ENCODE peak calls at places on chromosomes 13 and 19, in ten cellular contexts. One of them, this sample, is unnamed. For H3K4me1, the result is how much of the 10 kb centered on the place peaks cover.

GRCh38 chr13:29886446-29886845 is 36.0 kb upstream of the UBL3 start:
- DNase-seq in adrenal gland: no peak
- DNase-seq in neuronal stem cell: no peak
- DNase-seq in lower lobe of right lung: no peak
- DNase-seq in heart left ventricle: no peak
- DNase-seq in cardiac muscle cell: no peak
- DNase-seq in heart right ventricle: no peak
- DNase-seq in small intestine: no peak
- DNase-seq in right lobe of liver: no peak
- DNase-seq in pancreas: no peak
- DNase-seq in this sample: no peak

GRCh38 chr13:41813426-41813825 is 147.5 kb downstream of the VWA8 start:
- DNase-seq in right lobe of liver: no peak
- DNase-seq in cardiac muscle cell: no peak
- DNase-seq in heart left ventricle: no peak
- DNase-seq in heart right ventricle: no peak
- DNase-seq in neuronal stem cell: no peak
- DNase-seq in pancreas: no peak
- DNase-seq in lower lobe of right lung: no peak
- DNase-seq in adrenal gland: no peak
- DNase-seq in small intestine: no peak
- DNase-seq in this sample: no peak

GRCh38 chr19:6811906-6812305 is 39.4 kb downstream of the VAV1 start:
- DNase-seq in pancreas: no peak
- DNase-seq in neuronal stem cell: no peak
- DNase-seq in heart right ventricle: no peak
- DNase-seq in heart left ventricle: no peak
- DNase-seq in cardiac muscle cell: no peak
- DNase-seq in right lobe of liver: no peak
- DNase-seq in adrenal gland: no peak
- DNase-seq in small intestine: peak
- DNase-seq in lower lobe of right lung: no peak
- DNase-seq in this sample: no peak

GRCh38 chr19:42514449-42514848 is 13.8 kb downstream of the CEACAM1 start:
- DNase-seq in pancreas: no peak
- DNase-seq in right lobe of liver: no peak
- DNase-seq in heart left ventricle: no peak
- DNase-seq in cardiac muscle cell: no peak
- DNase-seq in heart right ventricle: no peak
- DNase-seq in small intestine: no peak
- DNase-seq in lower lobe of right lung: no peak
- DNase-seq in neuronal stem cell: no peak
- DNase-seq in adrenal gland: no peak
- DNase-seq in this sample: no peak

GRCh38 chr13:99896712-99897440 is 74.7 kb downstream of the ZIC5 start:
- DNase-seq in cardiac muscle cell: no peak
- DNase-seq in right lobe of liver: no peak
- DNase-seq in small intestine: no peak
- DNase-seq in adrenal gland: no peak
- DNase-seq in heart left ventricle: no peak
- DNase-seq in lower lobe of right lung: no peak
- DNase-seq in pancreas: no peak
- DNase-seq in heart right ventricle: no peak
- DNase-seq in neuronal stem cell: no peak
- DNase-seq in this sample: no peak

GRCh38 chr13:113545931-113546516 is 38.5 kb upstream of the TFDP1 start:
- DNase-seq in heart right ventricle: no peak
- DNase-seq in pancreas: no peak
- DNase-seq in cardiac muscle cell: no peak
- DNase-seq in right lobe of liver: no peak
- DNase-seq in adrenal gland: peak
- DNase-seq in small intestine: no peak
- DNase-seq in heart left ventricle: no peak
- DNase-seq in neuronal stem cell: no peak
- DNase-seq in lower lobe of right lung: peak
- DNase-seq in this sample: no peak

GRCh38 chr13:50424993-50425392 is 409.7 kb downstream of the KCNRG start:
- DNase-seq in heart left ventricle: no peak
- DNase-seq in neuronal stem cell: no peak
- DNase-seq in adrenal gland: no peak
- DNase-seq in small intestine: no peak
- DNase-seq in cardiac muscle cell: no peak
- DNase-seq in lower lobe of right lung: no peak
- DNase-seq in pancreas: no peak
- DNase-seq in heart right ventricle: no peak
- DNase-seq in right lobe of liver: no peak
- DNase-seq in this sample: no peak

GRCh38 chr19:35213678-35214632 is 14.6 kb downstream of the FAM187B start:
- DNase-seq in heart left ventricle: peak
- DNase-seq in neuronal stem cell: no peak
- DNase-seq in lower lobe of right lung: peak
- DNase-seq in right lobe of liver: peak
- DNase-seq in small intestine: peak
- DNase-seq in cardiac muscle cell: no peak
- DNase-seq in heart right ventricle: peak
- DNase-seq in adrenal gland: peak
- DNase-seq in pancreas: peak
- DNase-seq in this sample: peak

GRCh38 chr13:109381546-109382180 is 404.7 kb downstream of the IRS2 start:
- DNase-seq in small intestine: no peak
- DNase-seq in right lobe of liver: no peak
- DNase-seq in heart left ventricle: no peak
- DNase-seq in neuronal stem cell: no peak
- DNase-seq in cardiac muscle cell: no peak
- DNase-seq in heart right ventricle: no peak
- DNase-seq in adrenal gland: no peak
- DNase-seq in lower lobe of right lung: no peak
- DNase-seq in pancreas: no peak
- DNase-seq in this sample: no peak

GRCh38 chr13:109387438-109387837 is 398.9 kb downstream of the IRS2 start:
- DNase-seq in adrenal gland: no peak
- DNase-seq in cardiac muscle cell: no peak
- DNase-seq in small intestine: no peak
- DNase-seq in heart right ventricle: no peak
- DNase-seq in right lobe of liver: no peak
- DNase-seq in pancreas: no peak
- DNase-seq in neuronal stem cell: no peak
- DNase-seq in lower lobe of right lung: peak
- DNase-seq in heart left ventricle: no peak
- DNase-seq in this sample: no peak

GRCh38 chr13:109389456-109389855 is 396.9 kb downstream of the IRS2 start:
- DNase-seq in cardiac muscle cell: no peak
- DNase-seq in heart right ventricle: no peak
- DNase-seq in adrenal gland: no peak
- DNase-seq in heart left ventricle: no peak
- DNase-seq in lower lobe of right lung: no peak
- DNase-seq in right lobe of liver: no peak
- DNase-seq in pancreas: no peak
- DNase-seq in neuronal stem cell: no peak
- DNase-seq in small intestine: no peak
- DNase-seq in this sample: no peak

GRCh38 chr13:109383683-109384082 is 402.7 kb downstream of the IRS2 start:
- DNase-seq in cardiac muscle cell: no peak
- DNase-seq in pancreas: no peak
- DNase-seq in adrenal gland: no peak
- DNase-seq in heart right ventricle: no peak
- DNase-seq in heart left ventricle: no peak
- DNase-seq in neuronal stem cell: no peak
- DNase-seq in right lobe of liver: no peak
- DNase-seq in small intestine: no peak
- DNase-seq in lower lobe of right lung: no peak
- DNase-seq in this sample: no peak

GRCh38 chr13:109385161-109385560 is 401.2 kb downstream of the IRS2 start:
- DNase-seq in right lobe of liver: no peak
- DNase-seq in neuronal stem cell: no peak
- DNase-seq in lower lobe of right lung: no peak
- DNase-seq in adrenal gland: no peak
- DNase-seq in heart left ventricle: no peak
- DNase-seq in cardiac muscle cell: no peak
- DNase-seq in heart right ventricle: no peak
- DNase-seq in small intestine: no peak
- DNase-seq in pancreas: no peak
- DNase-seq in this sample: no peak
- H3K4me1 ChIP-seq in right lobe of liver: under half
- H3K4me1 ChIP-seq in neuronal stem cell: under half
- H3K4me1 ChIP-seq in lower lobe of right lung: under half
- H3K4me1 ChIP-seq in adrenal gland: under half
- H3K4me1 ChIP-seq in heart left ventricle: under half
- H3K4me1 ChIP-seq in cardiac muscle cell: under half
- H3K4me1 ChIP-seq in heart right ventricle: under half
- H3K4me1 ChIP-seq in small intestine: under half
- H3K4me1 ChIP-seq in pancreas: under half
- H3K4me1 ChIP-seq in this sample: under half

GRCh38 chr19:10776900-10777650 is 58.9 kb downstream of the TMED1 start:
- DNase-seq in small intestine: peak
- DNase-seq in neuronal stem cell: no peak
- DNase-seq in cardiac muscle cell: no peak
- DNase-seq in right lobe of liver: no peak
- DNase-seq in pancreas: no peak
- DNase-seq in lower lobe of right lung: no peak
- DNase-seq in heart left ventricle: no peak
- DNase-seq in adrenal gland: no peak
- DNase-seq in heart right ventricle: no peak
- DNase-seq in this sample: no peak

GRCh38 chr19:10784257-10784656 is 51.8 kb downstream of the TMED1 start:
- DNase-seq in cardiac muscle cell: no peak
- DNase-seq in small intestine: no peak
- DNase-seq in right lobe of liver: peak
- DNase-seq in heart right ventricle: peak
- DNase-seq in neuronal stem cell: no peak
- DNase-seq in lower lobe of right lung: peak
- DNase-seq in pancreas: no peak
- DNase-seq in adrenal gland: no peak
- DNase-seq in heart left ventricle: peak
- DNase-seq in this sample: no peak

GRCh38 chr19:10782795-10783194 is 53.2 kb downstream of the TMED1 start:
- DNase-seq in pancreas: no peak
- DNase-seq in heart right ventricle: peak
- DNase-seq in cardiac muscle cell: no peak
- DNase-seq in heart left ventricle: peak
- DNase-seq in adrenal gland: no peak
- DNase-seq in right lobe of liver: no peak
- DNase-seq in lower lobe of right lung: no peak
- DNase-seq in small intestine: no peak
- DNase-seq in neuronal stem cell: no peak
- DNase-seq in this sample: no peak

GRCh38 chr19:10774893-10775292 is 57.0 kb downstream of the DNM2 start:
- DNase-seq in small intestine: no peak
- DNase-seq in cardiac muscle cell: no peak
- DNase-seq in lower lobe of right lung: no peak
- DNase-seq in pancreas: no peak
- DNase-seq in right lobe of liver: no peak
- DNase-seq in adrenal gland: no peak
- DNase-seq in heart right ventricle: no peak
- DNase-seq in heart left ventricle: no peak
- DNase-seq in neuronal stem cell: no peak
- DNase-seq in this sample: no peak

GRCh38 chr19:10780368-10780767 is 55.6 kb downstream of the TMED1 start:
- DNase-seq in pancreas: no peak
- DNase-seq in neuronal stem cell: no peak
- DNase-seq in heart right ventricle: peak
- DNase-seq in cardiac muscle cell: no peak
- DNase-seq in right lobe of liver: peak
- DNase-seq in adrenal gland: peak
- DNase-seq in small intestine: no peak
- DNase-seq in heart left ventricle: peak
- DNase-seq in lower lobe of right lung: peak
- DNase-seq in this sample: no peak
- H3K4me1 ChIP-seq in pancreas: under half
- H3K4me1 ChIP-seq in neuronal stem cell: under half
- H3K4me1 ChIP-seq in heart right ventricle: under half
- H3K4me1 ChIP-seq in cardiac muscle cell: under half
- H3K4me1 ChIP-seq in right lobe of liver: under half
- H3K4me1 ChIP-seq in adrenal gland: under half
- H3K4me1 ChIP-seq in small intestine: under half
- H3K4me1 ChIP-seq in heart left ventricle: under half
- H3K4me1 ChIP-seq in lower lobe of right lung: under half
- H3K4me1 ChIP-seq in this sample: under half

DNA sequence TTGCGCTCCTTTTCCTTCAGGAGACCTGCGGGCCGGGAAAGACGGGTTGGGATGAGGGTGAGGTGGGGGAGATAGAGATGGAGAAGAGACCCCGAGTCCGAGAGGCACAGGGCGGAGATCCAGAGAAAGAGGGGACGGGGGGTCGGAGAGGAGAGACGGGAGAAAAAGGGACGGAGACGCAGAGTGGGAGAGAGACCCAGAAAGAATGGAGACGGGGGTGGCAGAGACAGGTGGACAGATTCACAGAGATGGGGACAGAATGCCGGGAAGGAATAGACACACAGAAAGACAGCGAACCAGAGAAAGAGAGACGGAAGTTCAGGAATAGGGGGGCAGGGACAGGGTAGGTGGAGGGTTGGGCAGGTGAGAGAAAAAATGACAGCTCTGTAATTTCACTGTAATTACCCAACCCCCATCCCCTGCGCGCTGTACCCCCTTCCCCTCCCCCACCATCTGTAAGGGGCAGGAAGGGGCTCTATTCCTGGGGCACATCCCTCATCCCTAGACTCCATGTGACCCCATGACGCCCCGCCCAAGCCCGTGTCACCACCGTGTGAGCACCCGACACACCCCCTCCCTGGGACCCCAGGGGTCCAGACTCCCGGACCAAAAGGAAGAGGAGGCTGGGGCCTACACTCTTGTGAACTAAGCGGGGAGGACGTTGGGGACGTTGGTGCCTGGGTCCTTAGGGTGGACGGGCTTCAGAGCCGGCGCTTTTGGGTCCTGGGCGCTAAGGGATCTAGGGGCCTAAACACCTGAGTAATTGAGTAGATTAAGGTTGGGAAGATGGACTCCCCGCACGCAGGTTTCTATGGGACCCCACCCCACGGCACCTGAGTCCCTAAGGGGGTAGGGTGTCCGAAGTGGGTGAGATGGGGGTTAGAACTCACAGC is 967 bp downstream of the DBP start:
- DNase-seq in right lobe of liver: peak
- DNase-seq in heart left ventricle: no peak
- DNase-seq in adrenal gland: peak
- DNase-seq in cardiac muscle cell: peak
- DNase-seq in lower lobe of right lung: no peak
- DNase-seq in small intestine: peak
- DNase-seq in neuronal stem cell: no peak
- DNase-seq in heart right ventricle: peak
- DNase-seq in pancreas: peak
- DNase-seq in this sample: peak
- H3K4me1 ChIP-seq in right lobe of liver: under half
- H3K4me1 ChIP-seq in heart left ventricle: under half
- H3K4me1 ChIP-seq in adrenal gland: half or more
- H3K4me1 ChIP-seq in cardiac muscle cell: under half
- H3K4me1 ChIP-seq in lower lobe of right lung: half or more
- H3K4me1 ChIP-seq in small intestine: under half
- H3K4me1 ChIP-seq in neuronal stem cell: under half
- H3K4me1 ChIP-seq in heart right ventricle: half or more
- H3K4me1 ChIP-seq in pancreas: under half
- H3K4me1 ChIP-seq in this sample: under half

DNA sequence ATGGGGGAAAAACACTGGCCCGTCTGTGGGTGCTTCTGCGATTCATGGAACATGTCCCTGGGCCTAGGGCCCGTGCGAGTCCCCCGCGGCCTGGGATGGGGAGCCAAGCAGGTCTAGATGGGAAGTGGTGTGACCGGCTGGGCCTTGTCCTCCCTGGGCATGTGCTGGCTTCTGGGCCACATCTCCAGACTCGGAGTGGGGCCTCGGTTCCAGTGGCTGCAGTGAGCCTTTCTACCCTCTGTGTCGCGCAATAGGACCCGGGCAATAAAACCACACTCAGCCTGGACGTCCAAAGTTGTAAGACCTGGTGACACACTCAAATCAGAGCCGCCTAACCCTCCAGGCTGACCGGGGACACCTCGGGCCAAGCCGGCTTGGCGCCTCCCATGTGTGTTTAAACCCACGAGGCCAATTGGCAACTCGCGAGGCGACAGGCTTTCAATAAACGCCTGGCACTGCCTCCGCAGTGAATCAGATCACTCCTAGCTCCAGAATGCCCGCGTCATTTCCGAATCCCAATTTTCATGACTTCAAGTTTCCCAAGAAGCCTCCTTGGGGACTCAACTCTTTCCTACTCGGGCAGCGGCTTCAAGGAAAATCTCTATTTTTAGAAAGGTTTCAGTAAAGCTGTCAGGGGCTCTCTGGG is 57.3 kb downstream of the KLF2 start:
- DNase-seq in small intestine: no peak
- DNase-seq in heart right ventricle: peak
- DNase-seq in heart left ventricle: peak
- DNase-seq in adrenal gland: peak
- DNase-seq in cardiac muscle cell: peak
- DNase-seq in pancreas: peak
- DNase-seq in lower lobe of right lung: no peak
- DNase-seq in right lobe of liver: peak
- DNase-seq in neuronal stem cell: no peak
- DNase-seq in this sample: peak
- H3K4me1 ChIP-seq in small intestine: under half
- H3K4me1 ChIP-seq in heart right ventricle: under half
- H3K4me1 ChIP-seq in heart left ventricle: half or more
- H3K4me1 ChIP-seq in adrenal gland: under half
- H3K4me1 ChIP-seq in cardiac muscle cell: under half
- H3K4me1 ChIP-seq in pancreas: under half
- H3K4me1 ChIP-seq in lower lobe of right lung: under half
- H3K4me1 ChIP-seq in right lobe of liver: under half
- H3K4me1 ChIP-seq in neuronal stem cell: under half
- H3K4me1 ChIP-seq in this sample: under half

This sample was measured in uterus.